ENCODE peak calls at places on chromosomes 13 and 19, in four cellular contexts. B, F, O and E are unnamed samples.

GRCh38 chr19:42397315-42398166 is 7.4 kb upstream of the CNFN start:
- DNase-seq in O (no peak), B (no peak), F (no peak), E (no peak)

GRCh38 chr19:35299523-35300339 is 7.8 kb downstream of the MAG start:
- DNase-seq in O (no peak), F (peak; percentile 25), B (no peak), E (no peak)

GRCh38 chr19:49823472-49823871 is 5.4 kb downstream of the MED25 start:
- DNase-seq in B (no peak), F (no peak), O (no peak), E (no peak)

GRCh38 chr19:29245221-29245620 is 32.3 kb upstream of the UQCRFS1 start:
- DNase-seq in F (peak; percentile 12), B (no peak), O (no peak), E (no peak)

GRCh38 chr19:7746903-7747884 is at the start of gene CD209:
- DNase-seq in O (no peak), F (no peak), B (no peak), E (no peak)

GRCh38 chr19:29741226-29741625 is 26.2 kb upstream of the C19orf12 start:
- DNase-seq in B (no peak), F (no peak), O (no peak), E (no peak)

GRCh38 chr19:17821190-17821589 is at the start of gene INSL3:
- DNase-seq in B (no peak), O (no peak), F (no peak), E (no peak)

GRCh38 chr13:71492346-71492871 is 374.6 kb downstream of the DACH1 start:
- DNase-seq in B (no peak), F (no peak), O (no peak), E (no peak)

GRCh38 chr13:74825170-74825948 is 656.6 kb downstream of the TBC1D4 start:
- DNase-seq in B (no peak), F (peak; percentile 85), O (no peak), E (no peak)

GRCh38 chr13:46469064-46469463 is 82.0 kb upstream of the RUBCNL start:
- DNase-seq in B (no peak), O (no peak), F (peak; percentile 72), E (no peak)

GRCh38 chr13:100392709-100393630 is 195.6 kb downstream of the GGACT start:
- DNase-seq in B (peak; percentile 55), O (no peak), F (peak; percentile 99), E (no peak)

GRCh38 chr13:51912091-51912490 is 50.3 kb downstream of the CCDC70 start:
- DNase-seq in F (no peak), O (peak; percentile 5), B (no peak), E (no peak)

GRCh38 chr13:109779074-109779473 is 7.3 kb downstream of the IRS2 start:
- DNase-seq in F (no peak), O (no peak), B (no peak), E (peak; percentile 22)

GRCh38 chr19:28463493-28464053 is 749.4 kb downstream of the UQCRFS1 start:
- DNase-seq in B (no peak), O (no peak), F (no peak), E (no peak)

GRCh38 chr13:111503905-111504695 is 183.7 kb downstream of the TEX29 start:
- DNase-seq in O (no peak), B (no peak), F (no peak), E (no peak)

GRCh38 chr13:111862836-111863815 is 203.8 kb upstream of the SOX1 start:
- DNase-seq in F (no peak), B (no peak), O (no peak), E (no peak)

GRCh38 chr13:24500977-24501376 is 11.6 kb downstream of the PARP4 start:
- DNase-seq in F (peak; percentile 56), O (no peak), B (no peak), E (no peak)

GRCh38 chr19:33444238-33444992 is 70.9 kb downstream of the CEBPG start:
- DNase-seq in O (no peak), B (no peak), F (no peak), E (no peak)

GRCh38 chr13:57716295-57716694 is 84.8 kb downstream of the PCDH17 start:
- DNase-seq in B (no peak), F (no peak), O (no peak), E (no peak)

GRCh38 chr19:1488282-1488601 is 1.9 kb downstream of the PCSK4 start:
- DNase-seq in O (no peak), B (peak; percentile 19), F (no peak), E (no peak)

GRCh38 chr19:9936151-9937000 is at the start of gene OLFM2:
- DNase-seq in O (no peak), B (no peak), F (peak; percentile 42), E (no peak)

GRCh38 chr13:41905600-41906254 is 55.2 kb downstream of the VWA8 start:
- DNase-seq in F (peak; percentile 71), B (no peak), O (no peak), E (no peak)

GRCh38 chr13:77698211-77699058 is 948 bp downstream of the SLAIN1 start:
- DNase-seq in O (no peak), F (peak; percentile 15), B (peak; percentile 34), E (peak; percentile 54)

GRCh38 chr13:61247149-61247936 is 168.3 kb downstream of the PCDH20 start:
- DNase-seq in O (no peak), B (no peak), F (no peak), E (no peak)

GRCh38 chr19:33402421-33403220 is 29.1 kb downstream of the CEBPG start:
- DNase-seq in F (no peak), B (no peak), O (no peak), E (peak; percentile 50)

GRCh38 chr19:16566161-16566560 is 6.1 kb downstream of the SLC35E1 start:
- DNase-seq in F (no peak), B (no peak), O (no peak), E (peak; percentile 53)

GRCh38 chr13:45162821-45163220 is 38.0 kb downstream of the KCTD4 start:
- DNase-seq in O (no peak), F (peak; percentile 93), B (no peak), E (no peak)

GRCh38 chr13:107767119-107767518 is 448.2 kb downstream of the LIG4 start:
- DNase-seq in B (no peak), O (no peak), F (peak; percentile 16), E (no peak)

GRCh38 chr13:114118086-114118762 is 14.2 kb downstream of the RASA3 start:
- DNase-seq in O (no peak), B (no peak), F (peak; percentile 48), E (peak; percentile 19)

GRCh38 chr19:17948967-17949930 is 16.4 kb downstream of the CCDC124 start:
- DNase-seq in F (no peak), B (no peak), O (no peak), E (no peak)

GRCh38 chr13:38636756-38637155 is 50.1 kb upstream of the FREM2 start:
- DNase-seq in B (peak; percentile 83), F (no peak), O (no peak), E (no peak)

GRCh38 chr19:3881272-3882040 is 971 bp downstream of the ATCAY start:
- DNase-seq in F (no peak), O (no peak), B (no peak), E (no peak)

GRCh38 chr13:112129557-112129956 is 62.6 kb downstream of the SOX1 start:
- DNase-seq in B (no peak), F (no peak), O (no peak), E (no peak)